ENCODE peak calls at places on chromosomes 3 and 15, in six cellular contexts. One of them, this sample, is unnamed.

GRCh38 chr3:196431193-196432136 is 762 bp downstream of the UBXN7 start:
- DNase-seq in PC-3: peak; percentile 58
- DNase-seq in astrocyte: peak; percentile 61
- DNase-seq in cardiac muscle cell: peak; percentile 69
- DNase-seq in transverse colon: peak; percentile 23
- DNase-seq in sigmoid colon: peak; percentile 65
- DNase-seq in this sample: peak; percentile 41

GRCh38 chr15:31513178-31513577 is 186.5 kb downstream of the KLF13 start:
- DNase-seq in PC-3: no peak
- DNase-seq in astrocyte: no peak
- DNase-seq in cardiac muscle cell: no peak
- DNase-seq in transverse colon: no peak
- DNase-seq in sigmoid colon: no peak
- DNase-seq in this sample: no peak

GRCh38 chr3:102791641-102792589 is 357.1 kb downstream of the ZPLD1 start:
- DNase-seq in PC-3: no peak
- DNase-seq in astrocyte: peak; percentile 35
- DNase-seq in cardiac muscle cell: no peak
- DNase-seq in transverse colon: no peak
- DNase-seq in sigmoid colon: no peak
- DNase-seq in this sample: no peak

GRCh38 chr3:112293368-112294321 is at the start of gene SLC9C1:
- DNase-seq in PC-3: peak; percentile 82
- DNase-seq in astrocyte: peak; percentile 56
- DNase-seq in cardiac muscle cell: peak; percentile 92
- DNase-seq in transverse colon: peak; percentile 40
- DNase-seq in sigmoid colon: no peak
- DNase-seq in this sample: peak; percentile 35

GRCh38 chr15:60582370-60583036 is 103.6 kb upstream of the ICE2 start:
- DNase-seq in PC-3: no peak
- DNase-seq in astrocyte: peak; percentile 6
- DNase-seq in cardiac muscle cell: peak; percentile 43
- DNase-seq in transverse colon: no peak
- DNase-seq in sigmoid colon: no peak
- DNase-seq in this sample: peak; percentile 63

GRCh38 chr3:100185847-100186246 is 71.5 kb upstream of the FILIP1L start:
- DNase-seq in PC-3: no peak
- DNase-seq in astrocyte: no peak
- DNase-seq in cardiac muscle cell: no peak
- DNase-seq in transverse colon: no peak
- DNase-seq in sigmoid colon: no peak
- DNase-seq in this sample: no peak

GRCh38 chr3:42887084-42887483 is 11.4 kb upstream of the CYP8B1 start:
- DNase-seq in PC-3: no peak
- DNase-seq in astrocyte: no peak
- DNase-seq in cardiac muscle cell: no peak
- DNase-seq in transverse colon: no peak
- DNase-seq in sigmoid colon: no peak
- DNase-seq in this sample: no peak

GRCh38 chr3:153293222-153293621 is 131.2 kb downstream of the RAP2B start:
- DNase-seq in PC-3: peak; percentile 18
- DNase-seq in astrocyte: peak; percentile 58
- DNase-seq in cardiac muscle cell: peak; percentile 74
- DNase-seq in transverse colon: no peak
- DNase-seq in sigmoid colon: no peak
- DNase-seq in this sample: no peak

GRCh38 chr15:63565784-63566183 is 31.4 kb upstream of the FBXL22 start:
- DNase-seq in PC-3: no peak
- DNase-seq in astrocyte: no peak
- DNase-seq in cardiac muscle cell: no peak
- DNase-seq in transverse colon: no peak
- DNase-seq in sigmoid colon: no peak
- DNase-seq in this sample: no peak

GRCh38 chr3:139434764-139435291 is 41.5 kb downstream of the RBP2 start:
- DNase-seq in PC-3: peak; percentile 10
- DNase-seq in astrocyte: no peak
- DNase-seq in cardiac muscle cell: peak; percentile 82
- DNase-seq in transverse colon: no peak
- DNase-seq in sigmoid colon: no peak
- DNase-seq in this sample: no peak

GRCh38 chr3:57130426-57131209 is 34.5 kb downstream of the IL17RD start:
- DNase-seq in PC-3: no peak
- DNase-seq in astrocyte: no peak
- DNase-seq in cardiac muscle cell: no peak
- DNase-seq in transverse colon: no peak
- DNase-seq in sigmoid colon: no peak
- DNase-seq in this sample: no peak

GRCh38 chr15:70322051-70322668 is 224.4 kb upstream of the TLE3 start:
- DNase-seq in PC-3: no peak
- DNase-seq in astrocyte: no peak
- DNase-seq in cardiac muscle cell: no peak
- DNase-seq in transverse colon: no peak
- DNase-seq in sigmoid colon: no peak
- DNase-seq in this sample: no peak

DNA sequence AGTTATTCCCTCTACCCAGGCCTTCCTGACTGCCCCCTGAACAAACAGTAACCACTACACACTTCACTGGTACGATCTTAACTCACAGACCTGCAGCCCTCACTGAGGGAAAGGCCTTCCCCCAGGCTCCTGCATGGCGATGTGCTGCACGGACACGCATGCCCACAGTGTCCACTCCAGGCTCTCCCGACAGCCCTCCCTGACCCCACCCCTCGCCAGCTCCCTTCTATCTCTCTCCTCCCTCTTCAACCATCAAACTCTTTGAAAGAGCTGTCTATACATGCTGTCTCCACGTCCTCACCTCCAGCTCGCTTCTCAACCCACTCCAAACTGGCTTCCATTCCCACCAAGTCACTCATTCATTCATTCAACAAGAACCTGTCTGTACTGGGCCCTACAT is 3.9 kb downstream of the SCN5A start:
- DNase-seq in PC-3: no peak
- DNase-seq in astrocyte: no peak
- DNase-seq in cardiac muscle cell: no peak
- DNase-seq in transverse colon: no peak
- DNase-seq in sigmoid colon: peak; percentile 41
- DNase-seq in this sample: no peak
- H3K27me3 ChIP-seq in PC-3: peaks cover 85% of the 10 kb centered on the region
- H3K27me3 ChIP-seq in astrocyte: peaks cover 46% of the 10 kb centered on the region
- H3K27me3 ChIP-seq in cardiac muscle cell: peaks cover 77% of the 10 kb centered on the region
- H3K27me3 ChIP-seq in transverse colon: peaks cover 34% of the 10 kb centered on the region
- H3K27me3 ChIP-seq in sigmoid colon: peaks cover 6% of the 10 kb centered on the region
- H3K27me3 ChIP-seq in this sample: peaks cover 12% of the 10 kb centered on the region

GRCh38 chr15:74345051-74345450 is 22.4 kb downstream of the CYP11A1 start:
- DNase-seq in PC-3: no peak
- DNase-seq in astrocyte: peak; percentile 52
- DNase-seq in cardiac muscle cell: peak; percentile 46
- DNase-seq in transverse colon: no peak
- DNase-seq in sigmoid colon: peak; percentile 52
- DNase-seq in this sample: no peak
- H3K27ac ChIP-seq in PC-3: no peak overlapping the region
- H3K27ac ChIP-seq in astrocyte: peak overlapping the region; percentile 43
- H3K27ac ChIP-seq in cardiac muscle cell: no peak overlapping the region
- H3K27ac ChIP-seq in transverse colon: no peak overlapping the region
- H3K27ac ChIP-seq in sigmoid colon: no peak overlapping the region
- H3K27ac ChIP-seq in this sample: no peak overlapping the region

GRCh38 chr15:41501191-41501917 is 7.7 kb downstream of the ITPKA start:
- DNase-seq in PC-3: no peak
- DNase-seq in astrocyte: no peak
- DNase-seq in cardiac muscle cell: no peak
- DNase-seq in transverse colon: no peak
- DNase-seq in sigmoid colon: no peak
- DNase-seq in this sample: no peak
- H3K27me3 ChIP-seq in PC-3: no peaks in the 10 kb centered on the region
- H3K27me3 ChIP-seq in astrocyte: peaks cover 66% of the 10 kb centered on the region
- H3K27me3 ChIP-seq in cardiac muscle cell: peaks cover 100% of the 10 kb centered on the region
- H3K27me3 ChIP-seq in transverse colon: peaks cover 37% of the 10 kb centered on the region
- H3K27me3 ChIP-seq in sigmoid colon: peaks cover 18% of the 10 kb centered on the region
- H3K27me3 ChIP-seq in this sample: peaks cover 9% of the 10 kb centered on the region

GRCh38 chr3:58392191-58392590 is 41.4 kb downstream of the PDHB start:
- DNase-seq in PC-3: no peak
- DNase-seq in astrocyte: no peak
- DNase-seq in cardiac muscle cell: peak; percentile 22
- DNase-seq in transverse colon: no peak
- DNase-seq in sigmoid colon: no peak
- DNase-seq in this sample: no peak

GRCh38 chr3:58394339-58394738 is 39.3 kb downstream of the PDHB start:
- DNase-seq in PC-3: no peak
- DNase-seq in astrocyte: no peak
- DNase-seq in cardiac muscle cell: no peak
- DNase-seq in transverse colon: no peak
- DNase-seq in sigmoid colon: no peak
- DNase-seq in this sample: no peak

GRCh38 chr3:58387650-58388546 is 45.7 kb downstream of the PDHB start:
- DNase-seq in PC-3: no peak
- DNase-seq in astrocyte: no peak
- DNase-seq in cardiac muscle cell: no peak
- DNase-seq in transverse colon: no peak
- DNase-seq in sigmoid colon: no peak
- DNase-seq in this sample: no peak

GRCh38 chr3:58388550-58389061 is 45.0 kb downstream of the PDHB start:
- DNase-seq in PC-3: peak; percentile 79
- DNase-seq in astrocyte: peak; percentile 79
- DNase-seq in cardiac muscle cell: peak; percentile 67
- DNase-seq in transverse colon: no peak
- DNase-seq in sigmoid colon: no peak
- DNase-seq in this sample: no peak

DNA sequence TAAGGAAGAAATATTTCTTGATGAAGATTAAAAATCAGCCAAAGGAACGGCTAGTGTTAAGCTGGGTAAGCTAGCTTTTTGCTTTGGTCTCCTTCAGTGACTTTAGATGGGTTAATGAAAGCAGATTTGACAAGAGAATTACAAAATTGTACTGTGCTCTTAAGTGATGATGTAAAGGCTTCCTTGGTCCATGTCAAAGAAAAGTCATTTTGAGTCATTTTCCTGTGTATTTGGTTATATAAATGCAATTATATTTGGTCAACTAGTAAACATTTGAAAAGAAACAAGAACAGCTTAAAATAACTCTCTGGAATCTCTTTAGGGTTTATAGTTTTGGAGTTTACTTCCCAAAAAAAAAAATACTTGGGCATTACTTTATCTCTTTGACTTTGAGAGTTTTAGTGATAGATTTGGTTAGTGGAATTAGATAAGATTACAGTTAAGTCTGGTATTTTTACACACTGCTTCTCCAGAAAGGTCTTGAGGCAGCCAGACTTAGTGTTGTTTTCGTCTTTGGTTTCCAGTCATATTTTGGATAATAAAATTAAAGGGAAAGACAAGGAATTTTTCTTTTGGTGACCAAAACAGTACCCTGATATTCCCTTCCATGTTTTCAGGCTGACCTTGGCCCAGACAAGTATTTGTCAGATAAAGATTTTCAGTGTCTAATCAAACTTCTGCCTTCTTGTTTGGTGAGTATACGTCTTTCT is 42.3 kb downstream of the PDHB start:
- DNase-seq in PC-3: no peak
- DNase-seq in astrocyte: peak; percentile 54
- DNase-seq in cardiac muscle cell: peak; percentile 31
- DNase-seq in transverse colon: no peak
- DNase-seq in sigmoid colon: no peak
- DNase-seq in this sample: no peak
- H3K27ac ChIP-seq in PC-3: peak overlapping the region; percentile 7
- H3K27ac ChIP-seq in astrocyte: peak overlapping the region; percentile 32
- H3K27ac ChIP-seq in cardiac muscle cell: peak overlapping the region; percentile 55
- H3K27ac ChIP-seq in transverse colon: peak overlapping the region; percentile 37
- H3K27ac ChIP-seq in sigmoid colon: peak overlapping the region; percentile 23
- H3K27ac ChIP-seq in this sample: no peak overlapping the region